ENCODE peak calls at places on chromosomes 13 and 19, in nine cellular contexts. J, I, W, B, T, V, H, R and K are unnamed samples. For H3K36me3 and H3K4me1, the result is how much of the 10 kb centered on the place peaks cover.

GRCh38 chr19:52248256-52248655 is 21.1 kb upstream of the ZNF766 start:
- DNase-seq in J (peak), I (peak), W (no peak), B (peak), T (peak), V (no peak), H (peak), R (peak), K (peak)

GRCh38 chr19:11370744-11371143 is 3.7 kb upstream of the SWSAP1 start:
- DNase-seq in J (no peak), I (no peak), W (no peak), B (no peak), T (no peak), V (no peak), H (no peak), R (no peak), K (no peak)

GRCh38 chr13:89375839-89376238 is 1704.7 kb downstream of the SLITRK5 start:
- DNase-seq in J (no peak), I (no peak), W (no peak), B (no peak), T (no peak), V (no peak), H (no peak), R (no peak), K (no peak)

GRCh38 chr13:112466132-112467025 is 90.2 kb downstream of the SPACA7 start:
- DNase-seq in J (no peak), I (no peak), W (no peak), B (no peak), T (no peak), V (no peak), H (no peak), R (no peak), K (no peak)

GRCh38 chr13:60655268-60655667 is 258.2 kb downstream of the TDRD3 start:
- DNase-seq in J (no peak), I (no peak), W (no peak), B (no peak), T (no peak), V (no peak), H (no peak), R (no peak), K (no peak)

GRCh38 chr19:17830567-17831418 is 9.5 kb upstream of the INSL3 start:
- DNase-seq in J (peak), I (peak), W (no peak), B (peak), T (peak), V (no peak), H (peak), R (no peak), K (no peak)

GRCh38 chr13:49540552-49540951 is 44.8 kb downstream of the PHF11 start:
- DNase-seq in J (peak), I (no peak), W (no peak), B (no peak), T (no peak), V (no peak), H (no peak), R (peak), K (no peak)

GRCh38 chr13:20772401-20773131 is 1.2 kb downstream of the EEF1AKMT1 start:
- DNase-seq in J (no peak), I (no peak), W (no peak), B (no peak), T (no peak), V (no peak), H (no peak), R (no peak), K (no peak)

GRCh38 chr19:13847033-13847899 is 29.7 kb upstream of the NANOS3 start:
- DNase-seq in J (peak), I (peak), W (peak), B (peak), T (peak), V (no peak), H (peak), R (peak), K (peak)

GRCh38 chr13:29522044-29522685 is 73.3 kb downstream of the SLC7A1 start:
- DNase-seq in J (no peak), I (no peak), W (no peak), B (no peak), T (no peak), V (no peak), H (no peak), R (no peak), K (no peak)

GRCh38 chr19:27870293-27870692 is 1342.7 kb downstream of the UQCRFS1 start:
- DNase-seq in J (no peak), I (no peak), W (no peak), B (no peak), T (no peak), V (no peak), H (no peak), R (no peak), K (no peak)

GRCh38 chr19:45395524-45396388 is 9.1 kb downstream of the PPP1R13L start:
- DNase-seq in J (peak), I (no peak), W (no peak), B (no peak), T (no peak), V (no peak), H (no peak), R (no peak), K (no peak)

GRCh38 chr19:8532170-8532569 is 18.2 kb upstream of the ZNF414 start:
- DNase-seq in J (no peak), I (no peak), W (no peak), B (no peak), T (no peak), V (no peak), H (no peak), R (no peak), K (no peak)

GRCh38 chr13:87398047-87398446 is 273.1 kb upstream of the SLITRK5 start:
- DNase-seq in J (no peak), I (no peak), W (no peak), B (no peak), T (no peak), V (no peak), H (no peak), R (no peak), K (no peak)

GRCh38 chr13:98035373-98035772 is 81.9 kb downstream of the IPO5 start:
- DNase-seq in J (no peak), I (no peak), W (no peak), B (no peak), T (no peak), V (no peak), H (no peak), R (no peak), K (no peak)

GRCh38 chr13:114064516-114065140 is 67.8 kb downstream of the RASA3 start:
- DNase-seq in J (peak), I (peak), W (no peak), B (no peak), T (peak), V (no peak), H (peak), R (no peak), K (peak)

GRCh38 chr13:35164324-35164932 is 222.4 kb downstream of the NBEA start:
- DNase-seq in J (peak), I (no peak), W (no peak), B (peak), T (peak), V (no peak), H (no peak), R (peak), K (no peak)

GRCh38 chr19:45408121-45408520 is 1.7 kb downstream of the POLR1G start:
- DNase-seq in J (no peak), I (no peak), W (no peak), B (no peak), T (no peak), V (no peak), H (no peak), R (no peak), K (no peak)

DNA sequence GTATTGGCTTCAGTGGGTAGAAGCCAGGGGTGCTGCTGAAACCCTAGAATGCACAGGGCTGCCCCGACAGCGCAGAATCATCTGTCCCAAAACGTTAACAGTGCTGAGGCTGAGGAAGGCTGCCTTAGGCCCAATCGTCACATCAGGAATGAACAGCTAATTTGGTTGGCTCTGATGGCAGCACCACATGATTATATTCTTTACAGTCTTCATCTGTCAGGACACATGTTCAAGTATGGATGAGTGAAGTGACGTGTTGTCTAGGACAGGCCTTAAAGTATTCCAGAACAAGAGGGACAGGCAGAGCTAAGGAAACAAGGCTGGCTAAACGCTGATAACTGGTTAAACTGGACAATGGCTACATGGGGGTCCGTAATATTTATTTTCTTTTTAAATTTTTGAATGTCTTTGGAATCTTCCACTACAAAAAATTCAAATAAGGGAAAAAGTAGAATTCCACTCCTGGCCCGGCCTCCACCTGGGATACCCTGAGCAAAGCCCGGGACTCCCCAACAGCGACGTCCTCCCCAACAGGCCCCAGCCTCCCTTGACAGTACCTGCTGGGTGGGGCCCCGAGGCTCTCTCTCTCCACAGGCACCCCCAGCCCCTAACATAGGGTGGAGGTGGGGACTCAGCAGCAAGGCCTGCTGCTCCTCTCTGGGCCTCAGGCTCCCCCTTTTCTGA is 14.8 kb upstream of the CCNP start:
- DNase-seq in J (no peak), I (no peak), W (no peak), B (no peak), T (no peak), V (no peak), H (no peak), R (no peak), K (no peak)
- H3K36me3 ChIP-seq in J (under half), I (half or more), W (under half), B (under half), T (under half), V (under half), H (half or more), R (half or more), K (under half)

DNA sequence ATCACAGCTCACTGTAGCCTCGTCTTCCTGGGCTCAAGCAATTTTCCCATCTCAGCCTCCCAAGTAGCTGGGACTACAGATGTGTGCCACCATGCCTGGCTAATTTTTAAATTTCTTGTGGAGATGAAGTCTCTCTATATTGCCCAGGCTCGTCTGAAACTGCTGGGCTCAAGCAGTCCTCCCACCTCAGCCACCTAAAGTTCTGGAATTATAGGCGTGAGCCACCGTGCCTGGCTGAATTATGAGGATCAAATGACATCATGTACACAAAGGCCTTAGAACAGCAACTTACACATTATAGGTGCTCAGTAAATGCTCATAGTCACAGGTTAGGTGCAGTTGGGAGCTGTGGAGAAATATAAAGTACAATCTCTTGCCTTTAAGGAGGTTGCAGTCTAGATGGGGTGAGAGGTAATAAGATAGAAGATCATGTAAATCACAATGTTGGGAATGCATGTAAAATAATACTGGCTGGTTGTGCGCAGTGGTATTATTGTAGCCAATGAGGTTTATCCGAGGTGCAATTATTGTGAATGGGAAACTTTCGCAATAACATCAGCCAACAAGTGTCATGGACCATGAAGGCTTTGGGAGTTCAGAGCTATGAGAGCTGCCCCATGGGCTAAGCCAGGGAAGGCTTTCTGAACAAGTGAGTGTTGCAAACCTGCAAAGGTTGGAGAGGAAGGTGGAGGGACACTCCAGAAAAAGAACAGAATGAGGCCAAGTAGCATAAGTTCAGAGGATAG is 29.8 kb upstream of the CXCL17 start:
- DNase-seq in J (no peak), I (no peak), W (no peak), B (no peak), T (no peak), V (no peak), H (no peak), R (no peak), K (no peak)
- H3K27ac ChIP-seq in J (no peak), I (no peak), W (peak), B (no peak), T (no peak), V (peak), H (no peak), R (no peak), K (no peak)

GRCh38 chr19:4606181-4606580 is 33.1 kb upstream of the TNFAIP8L1 start:
- DNase-seq in J (no peak), I (no peak), W (no peak), B (no peak), T (no peak), V (no peak), H (no peak), R (no peak), K (no peak)
- H3K4me1 ChIP-seq in J (under half), I (under half), W (under half), B (under half), T (under half), V (under half), H (under half), R (under half), K (under half)

GRCh38 chr19:16084067-16084685 is 7.9 kb downstream of the TPM4 start:
- DNase-seq in J (no peak), I (no peak), W (no peak), B (no peak), T (no peak), V (no peak), H (no peak), R (no peak), K (no peak)
- H3K36me3 ChIP-seq in J (under half), I (half or more), W (under half), B (half or more), T (under half), V (half or more), H (half or more), R (half or more), K (half or more)